ENCODE peak calls at places on chromosomes 3 and 15, in eight cellular contexts. D is progenitor cell of endocrine pancreas, V is body of pancreas, U is endodermal cell, L is Calu3, W is tibial artery, F is uterus, S is endothelial cell. C is an unnamed sample.

GRCh38 chr3:189947948-189948723 is 172.6 kb downstream of the P3H2 start:
- DNase-seq in D (no peak), V (no peak), U (peak), L (peak), W (no peak), F (no peak), S (peak), C (peak)

GRCh38 chr15:23860290-23860751 is 173.2 kb upstream of the NDN start:
- DNase-seq in D (peak), V (no peak), U (peak), L (no peak), W (no peak), F (no peak), S (no peak), C (no peak)

GRCh38 chr15:31306426-31307269 is 20.0 kb upstream of the KLF13 start:
- DNase-seq in D (no peak), V (no peak), U (peak), L (no peak), W (no peak), F (no peak), S (peak), C (no peak)

GRCh38 chr15:74010929-74011540 is 16.5 kb downstream of the PML start:
- DNase-seq in D (no peak), V (no peak), U (no peak), L (peak), W (no peak), F (no peak), S (no peak), C (no peak)

GRCh38 chr3:135147657-135148056 is 352.6 kb downstream of the EPHB1 start:
- DNase-seq in D (no peak), V (no peak), U (no peak), L (no peak), W (peak), F (no peak), S (no peak), C (no peak)

GRCh38 chr3:183283886-183284285 is 30.8 kb downstream of the B3GNT5 start:
- DNase-seq in D (no peak), V (no peak), U (no peak), L (no peak), W (no peak), F (no peak), S (no peak), C (no peak)

GRCh38 chr3:120113128-120114116 is 19.2 kb upstream of the GSK3B start:
- DNase-seq in D (no peak), V (peak), U (no peak), L (no peak), W (no peak), F (no peak), S (no peak), C (peak)

GRCh38 chr3:17638351-17638750 is 104.1 kb downstream of the TBC1D5 start:
- DNase-seq in D (no peak), V (no peak), U (no peak), L (no peak), W (no peak), F (no peak), S (no peak), C (no peak)

GRCh38 chr3:134496481-134497071 is 10.7 kb downstream of the CEP63 start:
- DNase-seq in D (no peak), V (no peak), U (no peak), L (no peak), W (no peak), F (no peak), S (no peak), C (no peak)

GRCh38 chr15:89115547-89115946 is 27.3 kb downstream of the ABHD2 start:
- DNase-seq in D (peak), V (peak), U (peak), L (peak), W (no peak), F (no peak), S (no peak), C (no peak)

GRCh38 chr3:46703013-46703520 is 1.9 kb downstream of the TMIE start:
- DNase-seq in D (no peak), V (no peak), U (no peak), L (no peak), W (no peak), F (no peak), S (no peak), C (no peak)

GRCh38 chr3:36790765-36791164 is 26.4 kb upstream of the DCLK3 start:
- DNase-seq in D (no peak), V (no peak), U (no peak), L (no peak), W (no peak), F (no peak), S (no peak), C (no peak)

GRCh38 chr3:195522254-195523023 is 20.7 kb downstream of the PPP1R2 start:
- DNase-seq in D (no peak), V (no peak), U (no peak), L (peak), W (no peak), F (no peak), S (peak), C (peak)

GRCh38 chr3:99499235-99499798 is 139.1 kb upstream of the COL8A1 start:
- DNase-seq in D (no peak), V (no peak), U (peak), L (peak), W (peak), F (peak), S (peak), C (peak)

GRCh38 chr3:180329187-180329586 is 272.8 kb upstream of the TTC14 start:
- DNase-seq in D (no peak), V (no peak), U (no peak), L (no peak), W (no peak), F (no peak), S (no peak), C (no peak)

DNA sequence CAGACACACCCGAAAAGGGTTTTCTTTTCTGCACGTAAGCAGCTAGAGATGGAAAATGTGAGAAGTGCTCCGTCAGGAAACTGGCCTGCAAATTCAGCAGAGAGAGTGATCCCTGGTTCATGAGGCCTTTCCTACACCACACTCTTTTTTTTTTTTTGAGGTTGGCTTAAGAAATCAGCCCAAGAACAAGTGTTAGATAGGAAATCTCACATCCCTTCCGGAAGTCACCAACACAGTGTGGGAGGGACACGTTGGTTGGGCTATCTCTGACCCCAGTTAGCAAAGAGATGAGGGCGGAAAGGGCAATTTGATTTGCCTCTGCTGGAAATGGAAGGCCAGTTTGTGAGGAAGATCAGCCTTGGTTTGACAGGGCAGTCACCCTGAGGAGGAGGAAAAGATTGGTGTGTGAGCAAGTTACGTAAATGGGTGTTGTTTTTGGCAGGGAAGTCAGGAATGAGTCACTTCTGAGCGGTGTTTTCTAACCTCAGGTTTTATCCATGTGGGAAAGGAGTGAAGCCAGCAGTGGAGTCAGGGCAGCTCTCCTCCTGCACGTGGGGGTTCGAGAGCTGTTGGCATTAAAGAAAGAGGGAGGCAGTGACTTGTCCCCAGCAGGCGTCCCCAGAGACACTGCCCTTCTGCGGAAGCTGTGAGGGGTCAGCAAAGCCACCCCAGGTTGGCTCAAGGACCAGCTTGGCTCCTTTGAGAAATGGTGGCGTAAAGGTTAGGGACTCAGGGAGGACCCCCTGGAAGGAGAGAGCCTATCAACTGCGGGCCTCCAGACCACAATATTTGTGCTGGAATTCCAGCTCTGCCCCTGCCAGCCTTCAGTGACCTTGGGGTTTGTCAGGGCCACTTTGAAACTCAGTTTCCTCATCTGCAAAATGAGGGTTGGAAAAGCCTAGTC is 237.6 kb upstream of the BHLHE40 start:
- DNase-seq in D (no peak), V (peak), U (no peak), L (peak), W (peak), F (peak), S (no peak), C (peak)
- TF ChIP-seq CTCF in D (no peak), V (no peak), U (no peak), L (no peak), W (no peak), F (no peak), S (no peak), C (peak)

GRCh38 chr3:185655426-185656320 is 69.6 kb downstream of the SENP2 start:
- DNase-seq in D (no peak), V (no peak), U (no peak), L (no peak), W (no peak), F (no peak), S (no peak), C (no peak)

GRCh38 chr3:185651971-185652370 is 65.9 kb downstream of the SENP2 start:
- DNase-seq in D (no peak), V (no peak), U (no peak), L (no peak), W (no peak), F (no peak), S (no peak), C (no peak)

GRCh38 chr3:185656321-185656840 is 70.3 kb downstream of the SENP2 start:
- DNase-seq in D (no peak), V (no peak), U (no peak), L (no peak), W (peak), F (peak), S (no peak), C (peak)

GRCh38 chr3:185654758-185655145 is 68.7 kb downstream of the SENP2 start:
- DNase-seq in D (no peak), V (no peak), U (no peak), L (no peak), W (no peak), F (no peak), S (no peak), C (no peak)

DNA sequence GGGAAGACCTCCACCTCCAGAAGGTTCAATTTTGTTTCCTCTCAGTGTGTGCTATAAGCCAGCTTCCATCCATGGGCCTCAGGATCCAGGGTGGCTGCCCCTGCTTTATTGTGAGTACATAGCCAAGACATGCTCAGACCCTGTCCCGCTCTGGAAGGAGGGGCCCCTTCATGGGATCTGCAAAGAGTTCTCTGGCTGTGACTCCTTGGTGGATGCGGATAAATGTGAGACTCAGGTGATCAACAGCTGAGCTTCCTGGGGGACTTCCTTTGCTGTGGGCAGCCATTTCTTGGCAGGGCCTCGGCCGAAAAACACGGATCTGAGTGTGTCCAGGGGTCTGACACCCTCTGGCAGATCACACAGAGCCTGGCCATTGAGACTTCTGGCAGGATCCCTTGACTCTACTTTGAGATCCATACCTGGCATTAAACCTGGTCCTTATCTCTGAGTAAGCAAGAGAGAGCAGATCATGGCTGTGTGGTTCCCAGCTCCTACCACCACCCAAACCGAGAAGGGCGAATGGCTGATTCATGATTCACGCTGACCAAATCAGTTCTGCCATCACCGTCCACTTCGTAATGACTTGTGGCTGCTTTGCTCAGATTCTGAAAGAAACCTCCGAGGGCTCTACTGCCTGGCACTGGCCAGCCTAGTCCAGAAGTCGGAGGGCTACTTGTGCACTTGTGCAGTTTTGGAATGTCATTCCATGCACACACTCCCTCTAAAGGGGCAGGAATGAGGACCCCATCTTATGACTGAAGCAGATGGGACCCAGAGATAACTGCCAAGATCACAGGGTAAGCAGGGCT is 68.1 kb downstream of the SENP2 start:
- DNase-seq in D (no peak), V (no peak), U (no peak), L (no peak), W (no peak), F (no peak), S (no peak), C (no peak)
- TF ChIP-seq CTCF in D (no peak), V (no peak), U (no peak), L (no peak), W (no peak), F (no peak), S (no peak), C (no peak)

DNA sequence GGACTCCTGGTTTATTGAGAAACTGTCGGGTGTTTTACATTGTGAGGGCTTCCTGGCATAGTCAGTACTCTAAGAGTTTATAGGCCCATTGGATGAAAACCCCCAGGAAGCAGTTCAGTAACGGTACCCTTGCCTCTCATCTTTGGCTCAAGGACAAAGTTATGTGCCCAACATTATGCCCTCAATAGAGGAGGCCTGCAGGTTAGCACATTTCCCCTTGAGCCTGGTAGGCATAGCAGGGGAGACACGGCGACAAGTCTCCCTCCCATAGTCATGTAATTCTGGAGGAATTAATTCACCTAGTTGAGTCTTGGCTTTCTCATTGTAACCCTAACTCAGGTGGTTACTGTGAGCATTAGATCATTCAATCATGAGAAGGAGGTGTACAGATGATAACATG is 60.5 kb downstream of the GHSR start:
- DNase-seq in D (no peak), V (no peak), U (no peak), L (no peak), W (no peak), F (no peak), S (no peak), C (no peak)
- TF ChIP-seq CTCF in D (no peak), V (no peak), U (no peak), L (no peak), W (no peak), F (no peak), S (no peak), C (no peak)

DNA sequence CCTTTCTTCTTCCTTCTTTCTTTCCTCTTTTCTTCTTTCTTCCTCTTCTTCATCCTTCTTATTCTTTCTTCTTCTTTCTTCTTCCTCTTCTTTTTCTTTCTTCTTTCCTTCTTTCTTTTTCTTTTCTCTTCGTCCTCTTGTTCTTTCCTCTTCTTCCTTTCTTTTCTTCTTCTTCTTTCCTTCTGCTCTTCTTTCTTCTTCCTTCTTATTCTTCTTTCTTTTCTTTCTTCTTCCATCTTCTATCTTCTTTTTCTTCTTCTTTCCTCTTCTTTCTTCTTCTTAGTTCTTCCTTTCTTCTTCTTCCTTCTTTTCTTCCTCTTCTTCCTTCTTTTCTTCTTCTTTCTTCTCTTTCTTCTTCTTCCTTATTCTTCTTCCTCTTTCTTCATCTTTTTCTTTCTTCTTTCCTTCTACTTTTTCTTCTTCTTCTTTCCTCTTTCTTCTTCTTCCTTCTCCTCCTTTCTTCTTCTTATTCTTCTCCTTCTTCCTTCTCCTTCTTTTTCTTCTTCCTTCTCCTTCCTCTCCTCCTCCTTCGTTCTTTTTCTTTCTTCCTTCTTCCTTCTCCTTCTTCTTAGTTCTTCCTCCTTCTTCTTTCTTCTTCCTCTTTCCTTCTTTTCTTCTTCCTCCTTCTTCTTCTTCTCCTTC is 37.8 kb downstream of the SPG21 start:
- DNase-seq in D (no peak), V (no peak), U (no peak), L (no peak), W (no peak), F (no peak), S (no peak), C (no peak)
- TF ChIP-seq CTCF in D (no peak), V (no peak), U (no peak), L (no peak), W (no peak), F (no peak), S (no peak), C (no peak)

DNA sequence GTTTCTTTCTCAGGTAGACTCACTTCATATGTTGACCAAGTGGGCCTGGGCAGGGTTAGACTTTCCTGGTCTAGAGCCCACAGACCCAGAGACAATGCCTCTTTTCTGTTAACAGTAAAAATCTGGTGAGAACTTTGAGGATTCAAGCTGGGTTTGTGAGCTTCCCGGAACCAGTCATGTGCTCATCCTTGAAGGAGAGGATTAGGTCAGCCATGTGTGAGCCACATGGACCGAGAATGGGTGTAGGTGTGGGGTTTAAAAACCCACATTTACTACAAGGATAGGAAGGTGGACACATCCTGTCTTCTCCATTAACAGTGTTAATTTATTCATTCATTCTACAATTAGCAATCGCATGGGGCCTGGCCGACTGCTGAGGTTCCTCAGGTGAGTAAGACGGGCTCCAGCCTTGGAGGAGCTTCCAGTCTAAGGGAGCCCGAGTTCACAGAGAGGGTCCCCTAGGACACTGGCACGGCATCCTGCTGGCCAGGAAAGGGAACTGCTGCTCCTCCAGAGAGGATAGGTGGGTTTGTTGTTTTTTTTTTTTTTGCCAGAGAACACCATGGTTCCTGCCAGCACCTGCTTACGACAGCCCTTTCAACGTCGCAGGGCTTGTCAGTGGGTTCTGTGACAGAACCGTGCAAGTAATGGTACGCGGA is 69.0 kb downstream of the SQOR start:
- DNase-seq in D (no peak), V (no peak), U (peak), L (no peak), W (no peak), F (no peak), S (no peak), C (no peak)
- TF ChIP-seq CTCF in D (peak), V (no peak), U (peak), L (no peak), W (no peak), F (no peak), S (peak), C (peak)

DNA sequence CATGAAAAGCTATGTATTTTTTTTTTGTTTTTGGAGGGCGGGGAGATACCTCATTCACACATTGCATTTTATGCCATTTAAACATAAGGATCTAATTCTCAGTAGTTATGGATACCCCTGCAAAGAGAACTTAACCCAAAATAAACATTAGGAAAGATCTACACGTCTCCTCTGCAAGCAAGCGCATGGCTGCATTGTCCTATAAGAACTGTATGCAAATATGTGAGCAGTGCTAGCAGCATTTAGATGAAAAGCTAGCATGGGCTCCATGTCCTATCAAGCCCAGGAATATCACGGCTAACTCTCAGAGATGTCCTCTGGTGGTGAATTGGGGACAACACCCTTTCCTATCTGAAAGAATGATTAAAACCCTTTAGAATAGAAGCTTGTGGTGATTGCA is 292.8 kb downstream of the MEX3B start:
- DNase-seq in D (no peak), V (no peak), U (peak), L (no peak), W (no peak), F (no peak), S (no peak), C (no peak)
- TF ChIP-seq CTCF in D (no peak), V (no peak), U (peak), L (no peak), W (no peak), F (no peak), S (no peak), C (no peak)

GRCh38 chr3:126083913-126084514 is at the start of gene SLC41A3:
- DNase-seq in D (peak), V (peak), U (peak), L (peak), W (peak), F (peak), S (peak), C (peak)
- TF ChIP-seq CTCF in D (peak), V (peak), U (peak), L (peak), W (peak), F (peak), S (no peak), C (peak)

GRCh38 chr3:51268132-51268531 is 117.0 kb upstream of the MANF start:
- DNase-seq in D (no peak), V (no peak), U (no peak), L (no peak), W (no peak), F (no peak), S (no peak), C (no peak)
- TF ChIP-seq CTCF in D (no peak), V (no peak), U (no peak), L (no peak), W (no peak), F (no peak), S (no peak), C (no peak)